ENCODE peak calls at places on chromosomes 13 and 19, in six cellular contexts. X, H, F, A, P and T are unnamed samples.

GRCh38 chr13:75908137-75908536 is 272.0 kb downstream of the LMO7 start:
- DNase-seq in F (no peak), H (no peak), X (no peak), P (no peak), A (no peak), T (no peak)

GRCh38 chr19:14416743-14417214 is 2.4 kb downstream of the DDX39A start:
- DNase-seq in H (no peak), X (no peak), P (no peak), A (peak), F (no peak), T (peak)

GRCh38 chr19:13284929-13285928 is 135.0 kb downstream of the IER2 start:
- DNase-seq in X (no peak), A (no peak), H (no peak), F (no peak), P (no peak), T (no peak)

GRCh38 chr19:57068921-57069697 is 50.7 kb upstream of the USP29 start:
- DNase-seq in X (peak), A (no peak), H (peak), F (no peak), P (no peak), T (no peak)

GRCh38 chr19:38303517-38304351 is at the start of gene C19orf33:
- DNase-seq in H (no peak), A (no peak), X (no peak), P (no peak), F (no peak), T (no peak)

GRCh38 chr13:29429496-29429895 is 166.0 kb downstream of the SLC7A1 start:
- DNase-seq in P (no peak), F (no peak), A (no peak), X (no peak), H (no peak), T (no peak)

GRCh38 chr13:28718186-28718537 is 608 bp downstream of the SLC46A3 start:
- DNase-seq in H (no peak), P (peak), X (no peak), A (no peak), F (no peak), T (no peak)

GRCh38 chr19:40674291-40674690 is 16.2 kb downstream of the NUMBL start:
- DNase-seq in P (no peak), A (no peak), H (no peak), X (no peak), F (no peak), T (no peak)

GRCh38 chr19:29088761-29089160 is 124.2 kb downstream of the UQCRFS1 start:
- DNase-seq in X (no peak), P (no peak), A (no peak), F (no peak), H (no peak), T (no peak)

GRCh38 chr13:27117158-27117557 is 54.5 kb downstream of the USP12 start:
- DNase-seq in A (no peak), H (no peak), F (no peak), X (no peak), P (no peak), T (no peak)

GRCh38 chr13:28611654-28612131 is 47.2 kb upstream of the POMP start:
- DNase-seq in X (no peak), F (no peak), H (no peak), P (no peak), A (no peak), T (no peak)

GRCh38 chr13:93108111-93108581 is 118.5 kb upstream of the GPC6 start:
- DNase-seq in X (no peak), A (no peak), P (no peak), H (no peak), F (no peak), T (no peak)

GRCh38 chr13:109862627-109863026 is 76.2 kb upstream of the IRS2 start:
- DNase-seq in X (no peak), A (no peak), F (no peak), P (no peak), H (no peak), T (no peak)

GRCh38 chr13:46593403-46593802 is 40.4 kb downstream of the LRCH1 start:
- DNase-seq in X (no peak), P (peak), F (no peak), A (peak), H (no peak), T (peak)

GRCh38 chr19:41225238-41226052 is 6.4 kb downstream of the AXL start:
- DNase-seq in P (no peak), F (no peak), X (peak), A (no peak), H (no peak), T (no peak)

GRCh38 chr13:41458187-41458938 is 1.0 kb downstream of the RGCC start:
- DNase-seq in A (peak), H (no peak), P (peak), X (no peak), F (no peak), T (peak)

GRCh38 chr13:78598933-78599332 is 4.4 kb downstream of the POU4F1 start:
- DNase-seq in X (no peak), A (no peak), F (no peak), P (no peak), H (no peak), T (no peak)

GRCh38 chr19:8489591-8490394 is 12.6 kb downstream of the PRAM1 start:
- DNase-seq in A (no peak), H (no peak), F (no peak), X (no peak), P (no peak), T (no peak)

GRCh38 chr19:11984986-11985385 is 20.1 kb downstream of the ZNF763 start:
- DNase-seq in F (no peak), A (peak), P (peak), X (no peak), H (no peak), T (peak)

GRCh38 chr13:100533588-100534041 is 55.0 kb downstream of the GGACT start:
- DNase-seq in X (no peak), A (no peak), H (no peak), P (no peak), F (no peak), T (no peak)

GRCh38 chr13:38421590-38422560 is 72.2 kb downstream of the UFM1 start:
- DNase-seq in H (no peak), P (no peak), X (no peak), A (no peak), F (no peak), T (no peak)

GRCh38 chr13:111210488-111210887 is 95.4 kb downstream of the ARHGEF7 start:
- DNase-seq in X (no peak), P (no peak), F (no peak), A (no peak), H (no peak), T (no peak)